ENCODE peak calls at places on chromosomes 7 and 10, in five cellular contexts. T is fibroblast of lung, H is Calu3, C is GM12865, R is heart left ventricle. N is an unnamed sample.

GRCh38 chr10:69831231-69831855 is 29.6 kb downstream of the COL13A1 start:
- DNase-seq in H (no peak), R (no peak), C (no peak), T (no peak), N (no peak)

GRCh38 chr10:45410807-45411606 is 37.0 kb downstream of the ALOX5 start:
- DNase-seq in H (no peak), C (no peak), T (no peak), R (no peak), N (no peak)

GRCh38 chr10:12535656-12536055 is 186.3 kb downstream of the CAMK1D start:
- DNase-seq in T (no peak), H (no peak), C (no peak), R (no peak), N (no peak)

GRCh38 chr10:33935350-33935749 is 600.9 kb upstream of the NRP1 start:
- DNase-seq in T (no peak), H (no peak), R (no peak), C (no peak), N (no peak)

GRCh38 chr10:16856092-16856491 is 38.9 kb upstream of the RSU1 start:
- DNase-seq in C (no peak), H (no peak), R (no peak), T (no peak), N (no peak)

GRCh38 chr10:30431435-30431911 is 2.5 kb upstream of the MAP3K8 start:
- DNase-seq in T (peak), C (peak), H (peak), R (peak), N (no peak)

GRCh38 chr10:86654411-86655172 is at the start of gene OPN4:
- DNase-seq in C (no peak), R (no peak), T (no peak), H (no peak), N (no peak)

GRCh38 chr10:79068203-79068561 is 584 bp upstream of the ZMIZ1 start:
- DNase-seq in C (peak), R (no peak), T (no peak), H (peak), N (peak)

GRCh38 chr7:114405427-114405826 is 9.2 kb upstream of the FOXP2 start:
- DNase-seq in C (peak), H (no peak), T (peak), R (no peak), N (no peak)

DNA sequence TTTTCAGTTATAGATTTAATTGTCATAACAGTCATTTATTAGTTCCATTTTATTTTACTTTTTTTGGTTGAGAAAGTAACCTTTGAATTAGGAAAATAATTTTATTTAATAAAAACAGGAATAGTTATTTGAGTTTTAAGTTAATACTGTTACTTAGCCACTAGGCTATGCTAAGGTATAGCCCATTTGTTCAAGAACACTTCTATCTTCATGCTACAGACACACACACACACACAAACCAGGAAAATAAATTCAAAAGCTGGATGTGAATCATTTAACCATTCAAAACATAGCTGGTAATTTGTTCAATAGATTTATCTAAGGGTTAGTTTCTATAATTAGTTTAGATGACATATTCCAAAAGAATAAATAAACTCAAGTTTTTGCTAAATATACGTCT is 148.4 kb downstream of the RNF133 start:
- DNase-seq in H (no peak), R (no peak), T (peak), C (no peak), N (no peak)
- TF ChIP-seq CTCF in H (no peak), R (no peak), T (no peak), C (peak), N (no peak)

GRCh38 chr7:28145931-28146330 is 34.7 kb downstream of the JAZF1 start:
- DNase-seq in C (no peak), R (no peak), T (no peak), H (no peak), N (no peak)

GRCh38 chr7:28145090-28145626 is 35.4 kb downstream of the JAZF1 start:
- DNase-seq in H (no peak), T (no peak), R (no peak), C (no peak), N (no peak)

GRCh38 chr7:28142650-28143049 is 37.9 kb downstream of the JAZF1 start:
- DNase-seq in R (no peak), T (no peak), C (no peak), H (no peak), N (no peak)

GRCh38 chr7:28140964-28141363 is 39.6 kb downstream of the JAZF1 start:
- DNase-seq in H (no peak), T (peak), R (no peak), C (no peak), N (no peak)

DNA sequence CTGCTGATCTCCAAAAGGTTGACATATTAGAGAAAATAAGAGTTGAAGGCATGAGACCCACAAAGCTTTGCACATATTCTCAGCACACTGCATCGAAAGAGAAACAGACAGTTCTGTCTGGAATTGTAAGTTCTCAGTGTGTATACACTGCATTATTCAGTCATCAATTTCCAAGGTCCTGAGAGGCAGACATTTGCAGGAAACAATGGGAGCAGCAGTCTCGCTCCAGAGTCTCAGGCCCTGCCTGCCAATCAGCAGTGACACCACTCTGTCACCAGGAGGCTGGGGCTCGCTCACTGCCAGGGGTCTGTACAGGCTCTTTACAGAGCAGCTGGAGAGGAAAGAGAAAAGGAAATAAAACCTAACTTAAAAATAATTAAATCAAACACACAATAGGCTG is 36.3 kb downstream of the JAZF1 start:
- DNase-seq in C (no peak), T (no peak), H (peak), R (no peak), N (no peak)
- TF ChIP-seq CTCF in C (no peak), T (no peak), H (no peak), R (no peak), N (no peak)

GRCh38 chr10:132836248-132836831 is 50.4 kb upstream of the NKX6-2 start:
- DNase-seq in R (peak), T (no peak), C (no peak), H (no peak), N (no peak)
- TF ChIP-seq CTCF in R (no peak), T (no peak), C (no peak), H (no peak), N (no peak)

DNA sequence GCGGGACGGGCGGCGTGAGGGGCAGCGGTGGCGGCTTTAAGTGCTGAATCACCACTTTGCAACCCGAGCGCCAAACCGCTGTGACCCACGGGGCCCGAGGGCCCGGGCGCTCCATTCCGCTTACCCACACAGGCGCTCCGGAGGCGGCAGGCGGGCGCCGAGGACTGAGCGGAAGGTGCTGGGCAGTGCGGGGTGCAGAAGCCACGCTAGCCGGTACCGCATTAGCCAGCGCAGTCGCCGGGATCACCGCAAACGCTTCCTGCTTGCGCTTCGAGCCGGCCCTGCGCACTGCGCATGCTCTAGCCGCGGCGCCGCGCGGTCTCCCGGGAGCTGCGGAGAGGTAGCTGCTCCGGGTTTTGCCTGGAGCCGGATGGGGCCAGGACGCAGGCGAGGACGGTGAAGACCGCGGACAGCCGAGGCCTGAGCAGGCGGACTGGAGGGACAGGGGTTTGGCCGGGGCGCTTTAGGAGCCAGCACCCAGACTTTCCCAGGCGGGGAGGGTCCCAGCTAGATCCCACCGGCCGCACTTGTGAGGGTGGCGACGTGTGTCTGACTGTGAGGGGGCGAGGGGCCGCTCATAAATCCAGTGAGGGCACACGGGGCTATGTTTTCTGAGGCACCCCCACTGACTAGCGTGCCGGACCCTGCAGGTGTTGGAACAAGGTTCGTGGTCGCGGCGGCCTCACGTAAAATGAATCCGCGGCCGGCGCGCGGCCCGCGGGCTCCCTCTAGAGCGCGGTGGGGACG is at the start of gene IDE:
- DNase-seq in R (peak), H (peak), C (peak), T (peak), N (peak)
- TF ChIP-seq CTCF in R (peak), H (peak), C (peak), T (peak), N (peak)

DNA sequence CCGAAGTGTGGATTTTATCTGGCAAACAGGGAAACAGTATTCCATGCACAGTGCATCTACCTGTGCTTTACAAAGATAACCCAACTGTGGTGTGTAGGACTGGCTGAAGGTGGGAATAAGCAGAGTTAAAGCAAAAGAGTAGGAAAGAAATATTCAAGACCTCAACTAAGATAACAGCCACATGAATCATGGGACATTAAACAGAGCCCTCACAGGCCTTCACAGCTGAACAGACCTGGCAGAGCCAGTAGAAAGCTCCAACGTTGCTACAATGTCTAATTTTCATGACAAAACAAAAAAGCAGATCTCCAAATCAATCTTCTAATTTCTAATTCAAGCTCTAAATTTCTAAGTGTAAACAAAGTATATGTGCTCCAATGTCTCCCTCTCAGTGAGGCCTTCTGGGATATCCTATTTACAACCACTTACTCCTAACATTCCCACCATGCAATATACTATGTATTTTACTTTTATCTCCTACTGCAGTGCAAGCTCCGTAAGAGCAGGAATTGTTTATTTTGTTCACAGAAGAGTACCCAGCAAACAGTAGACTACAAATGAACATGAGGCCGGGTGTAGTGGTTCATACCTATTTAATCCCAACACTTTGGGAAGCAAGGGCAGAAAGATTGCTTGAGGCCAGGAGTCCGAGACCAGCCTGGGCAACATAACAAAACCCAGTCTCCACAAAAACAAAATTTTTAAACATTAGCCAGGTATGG is 63.5 kb downstream of the UBE2H start:
- DNase-seq in H (no peak), C (no peak), R (no peak), T (no peak), N (no peak)
- TF ChIP-seq CTCF in H (no peak), C (no peak), R (no peak), T (no peak), N (no peak)

N was measured in GM13977.